ENCODE peak calls at places on chromosome 7, in seven cellular contexts. D, R, U, S, W, C and V are unnamed samples.

GRCh38 chr7:15571303-15571878 is 9.6 kb upstream of the AGMO start:
- DNase-seq in W (no peak), U (no peak), D (no peak), C (no peak), R (no peak), S (no peak), V (no peak)

GRCh38 chr7:77897004-77897547 is 98.5 kb downstream of the PHTF2 start:
- DNase-seq in S (no peak), R (no peak), U (no peak), W (no peak), C (no peak), D (no peak), V (no peak)

GRCh38 chr7:2613926-2614613 is 17.7 kb upstream of the TTYH3 start:
- DNase-seq in U (no peak), S (no peak), D (no peak), C (no peak), R (no peak), W (peak), V (no peak)

GRCh38 chr7:48033922-48034321 is 1.4 kb upstream of the C7orf57 start:
- DNase-seq in R (no peak), W (no peak), D (no peak), S (no peak), U (no peak), C (no peak), V (no peak)

GRCh38 chr7:32316831-32317230 is 173.3 kb downstream of the LSM5 start:
- DNase-seq in R (no peak), W (no peak), U (no peak), S (no peak), D (no peak), C (no peak), V (no peak)

GRCh38 chr7:134767567-134768168 is 11.8 kb upstream of the CALD1 start:
- DNase-seq in C (no peak), S (no peak), W (no peak), D (peak), U (no peak), R (no peak), V (no peak)

GRCh38 chr7:106462914-106463482 is 178.2 kb upstream of the NAMPT start:
- DNase-seq in U (no peak), D (no peak), R (no peak), W (no peak), C (no peak), S (peak), V (no peak)

GRCh38 chr7:148983220-148984146 is 44.8 kb downstream of the PDIA4 start:
- DNase-seq in U (peak), S (peak), D (peak), W (peak), R (peak), C (peak), V (peak)

GRCh38 chr7:138226001-138226476 is 149.8 kb downstream of the AKR1D1 start:
- DNase-seq in S (no peak), R (no peak), C (peak), U (no peak), D (no peak), W (peak), V (no peak)

GRCh38 chr7:79823246-79823951 is 311.2 kb upstream of the GNAI1 start:
- DNase-seq in S (no peak), W (no peak), D (no peak), U (no peak), R (no peak), C (no peak), V (no peak)

GRCh38 chr7:79822620-79823240 is 311.9 kb upstream of the GNAI1 start:
- DNase-seq in D (no peak), R (no peak), C (no peak), U (no peak), W (peak), S (no peak), V (no peak)

GRCh38 chr7:79820387-79820786 is 314.2 kb upstream of the GNAI1 start:
- DNase-seq in R (no peak), C (no peak), W (peak), U (no peak), S (no peak), D (no peak), V (no peak)
- TF ChIP-seq SIN3A in R (no peak), C (no peak), W (no peak), U (no peak), S (no peak), D (no peak), V (no peak)

GRCh38 chr7:19853261-19853832 is 79.9 kb upstream of the TMEM196 start:
- DNase-seq in W (no peak), C (no peak), S (no peak), D (no peak), U (no peak), R (no peak), V (no peak)
- TF ChIP-seq SIN3A in W (no peak), C (no peak), S (no peak), D (no peak), U (no peak), R (no peak), V (no peak)

GRCh38 chr7:50560865-50561351 is 4.3 kb downstream of the DDC start:
- DNase-seq in S (no peak), D (no peak), U (no peak), C (peak), R (no peak), W (peak), V (no peak)
- TF ChIP-seq SIN3A in S (no peak), D (no peak), U (no peak), C (peak), R (no peak), W (no peak), V (no peak)

GRCh38 chr7:5296015-5296621 is 13.4 kb downstream of the SLC29A4 start:
- DNase-seq in W (no peak), R (no peak), U (peak), D (no peak), C (no peak), S (no peak), V (no peak)
- TF ChIP-seq SIN3A in W (no peak), R (no peak), U (no peak), D (no peak), C (no peak), S (no peak), V (no peak)

GRCh38 chr7:20470726-20471125 is 140.0 kb downstream of the ITGB8 start:
- DNase-seq in D (no peak), U (no peak), W (no peak), R (no peak), C (no peak), S (no peak), V (no peak)

GRCh38 chr7:20470082-20470481 is 139.4 kb downstream of the ITGB8 start:
- DNase-seq in R (no peak), W (no peak), C (no peak), U (no peak), S (no peak), D (no peak), V (no peak)

DNA sequence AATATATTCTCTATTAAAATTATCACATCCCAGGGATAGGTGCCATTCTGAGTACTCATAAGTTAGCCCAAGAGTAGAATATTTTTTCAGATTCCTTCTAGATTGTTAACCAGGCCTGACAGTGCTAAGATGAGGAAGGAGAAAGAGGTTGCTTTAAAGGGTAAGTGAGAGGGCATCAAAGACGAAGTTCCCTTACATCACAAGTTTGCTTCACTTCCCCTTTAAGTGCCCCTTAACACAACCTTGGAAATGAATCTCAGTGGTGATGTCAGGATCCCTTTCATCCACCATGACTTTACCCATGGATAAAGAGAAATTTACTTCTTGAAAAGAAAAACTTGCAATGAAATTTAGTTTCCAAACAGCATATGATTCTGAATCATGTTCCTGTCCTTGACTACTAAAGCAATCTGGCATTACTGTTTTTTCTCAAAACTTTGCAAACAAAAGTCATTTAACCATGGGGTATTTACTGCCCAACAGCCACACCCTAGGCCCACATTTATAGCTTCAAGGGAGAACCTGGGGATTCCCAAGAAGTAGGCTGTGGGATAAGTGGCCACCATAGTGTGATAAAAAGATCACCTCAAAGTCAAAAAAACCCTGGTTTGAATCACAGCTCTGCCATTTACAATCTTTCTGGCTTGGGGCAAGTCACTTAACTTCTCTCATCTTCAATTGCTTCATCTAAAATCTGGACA is 135.9 kb downstream of the ITGB8 start:
- DNase-seq in U (no peak), W (no peak), R (no peak), D (no peak), S (no peak), C (no peak), V (no peak)
- TF ChIP-seq SIN3A in U (no peak), W (no peak), R (no peak), D (no peak), S (no peak), C (no peak), V (no peak)

DNA sequence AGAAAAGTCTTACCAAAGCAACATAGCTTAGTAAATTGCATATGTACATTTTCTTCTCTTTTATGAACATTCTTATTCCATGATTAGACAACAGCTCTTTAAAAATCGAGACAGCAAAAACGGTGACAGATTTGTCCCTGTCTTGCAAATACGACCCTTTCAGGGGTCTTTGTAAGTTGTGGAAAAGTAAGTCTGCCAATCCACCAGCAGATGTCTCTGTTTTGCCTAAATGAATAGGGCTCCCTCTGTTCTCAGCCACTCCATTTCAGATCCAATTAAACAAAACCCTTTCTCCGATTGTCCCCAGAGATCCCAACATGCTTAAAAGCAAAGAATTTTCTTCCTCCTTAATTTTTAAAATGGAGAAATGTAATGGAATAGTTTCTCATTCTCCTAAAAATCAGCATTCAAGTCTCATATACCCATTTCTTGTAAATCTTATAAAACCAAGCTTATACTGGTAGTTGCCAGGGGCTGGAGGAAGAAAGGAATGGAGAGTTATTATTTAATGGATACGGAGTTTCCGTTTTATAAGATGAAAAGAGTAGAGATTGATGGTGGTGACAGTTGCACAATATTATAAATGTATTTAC is 61.0 kb upstream of the NFE2L3 start:
- DNase-seq in R (peak), C (peak), S (peak), D (peak), W (peak), U (no peak), V (peak)
- TF ChIP-seq SIN3A in R (no peak), C (no peak), S (no peak), D (no peak), W (no peak), U (no peak), V (no peak)